ENCODE peak calls at places on chromosomes 3 and 15, in eight cellular contexts. H is OCI-M1, E is T-helper 17 cell, L is left cardiac atrium, Y is H7, C is omental fat pad, N is left kidney, K is cardiac fibroblast. G is an unnamed sample.

GRCh38 chr15:42471002-42471401 is 19.9 kb downstream of the ZNF106 start:
- DNase-seq in E (no peak), C (no peak), Y (no peak), K (no peak), H (no peak), L (no peak), N (no peak), G (no peak)

GRCh38 chr3:127288921-127289645 is 1.2 kb upstream of the PRR20G start:
- DNase-seq in C (no peak), K (no peak), H (no peak), N (no peak), E (no peak), Y (peak), L (no peak), G (no peak)

GRCh38 chr3:197398301-197398878 is 100.0 kb upstream of the DLG1 start:
- DNase-seq in N (no peak), L (no peak), C (no peak), H (no peak), Y (peak), K (no peak), E (no peak), G (no peak)

GRCh38 chr15:38843736-38844590 is 279.3 kb upstream of the RASGRP1 start:
- DNase-seq in N (peak), E (no peak), Y (peak), C (no peak), L (no peak), H (no peak), K (peak), G (peak)

GRCh38 chr3:100210777-100211145 is 50.0 kb upstream of the TBC1D23 start:
- DNase-seq in N (peak), E (no peak), Y (peak), L (no peak), H (no peak), C (no peak), K (peak), G (no peak)

GRCh38 chr3:141336672-141337522 is 31.4 kb upstream of the ZBTB38 start:
- DNase-seq in H (peak), N (no peak), C (no peak), E (no peak), Y (no peak), L (no peak), K (peak), G (peak)

GRCh38 chr15:68783226-68784054 is 37.3 kb downstream of the ANP32A start:
- DNase-seq in L (no peak), Y (peak), E (peak), N (no peak), H (peak), C (no peak), K (peak), G (no peak)

GRCh38 chr3:23686535-23686934 is 119.2 kb upstream of the UBE2E1 start:
- DNase-seq in E (no peak), C (no peak), H (no peak), N (peak), K (no peak), Y (peak), L (no peak), G (no peak)

GRCh38 chr3:13548696-13549512 is at the start of gene FBLN2:
- DNase-seq in H (no peak), E (no peak), K (peak), Y (peak), N (peak), L (peak), C (no peak), G (no peak)

GRCh38 chr3:189167027-189167766 is 4.6 kb upstream of the TPRG1 start:
- DNase-seq in C (no peak), Y (no peak), E (no peak), N (no peak), L (no peak), K (no peak), H (no peak), G (no peak)

GRCh38 chr3:87260270-87260669 is 16.1 kb downstream of the POU1F1 start:
- DNase-seq in N (peak), Y (peak), H (peak), E (no peak), K (peak), L (peak), C (no peak), G (peak)

GRCh38 chr3:177574232-177574856 is 377.1 kb upstream of the TBL1XR1 start:
- DNase-seq in N (peak), L (peak), Y (peak), E (no peak), K (peak), H (no peak), C (peak), G (no peak)

GRCh38 chr3:98035208-98035607 is at the start of gene GABRR3:
- DNase-seq in N (no peak), E (no peak), K (no peak), Y (no peak), L (no peak), H (no peak), C (no peak), G (no peak)

GRCh38 chr3:142278451-142278850 is 53.1 kb upstream of the GK5 start:
- DNase-seq in Y (no peak), K (peak), N (no peak), E (no peak), L (no peak), C (no peak), H (no peak), G (no peak)

GRCh38 chr3:10119376-10119775 is 3.9 kb downstream of the BRK1 start:
- DNase-seq in L (no peak), H (no peak), Y (no peak), E (no peak), C (no peak), K (no peak), N (no peak), G (no peak)

GRCh38 chr3:79604681-79605080 is 163.1 kb downstream of the ROBO1 start:
- DNase-seq in L (no peak), C (no peak), N (no peak), Y (no peak), E (no peak), K (peak), H (no peak), G (no peak)

GRCh38 chr3:152388631-152389030 is 119.9 kb downstream of the MBNL1 start:
- DNase-seq in E (no peak), L (no peak), N (no peak), C (no peak), H (no peak), K (no peak), Y (no peak), G (no peak)

GRCh38 chr3:30604566-30604965 is 1.8 kb upstream of the TGFBR2 start:
- DNase-seq in N (no peak), Y (no peak), L (no peak), K (no peak), H (peak), E (no peak), C (no peak), G (peak)

GRCh38 chr3:105823149-105823866 is 45.5 kb downstream of the CBLB start:
- DNase-seq in K (peak), L (no peak), N (no peak), C (no peak), Y (no peak), E (no peak), H (no peak), G (no peak)

GRCh38 chr3:194489736-194490612 is 3.2 kb upstream of the ATP13A3 start:
- DNase-seq in E (no peak), N (no peak), C (no peak), Y (no peak), K (peak), L (no peak), H (no peak), G (no peak)

GRCh38 chr3:12901631-12902045 is 60.3 kb upstream of the RPL32 start:
- DNase-seq in N (peak), L (no peak), H (no peak), E (no peak), C (no peak), Y (peak), K (no peak), G (no peak)

GRCh38 chr15:55247276-55247675 is 42.3 kb downstream of the RAB27A start:
- DNase-seq in Y (no peak), N (no peak), K (no peak), L (no peak), H (peak), C (no peak), E (no peak), G (no peak)